ENCODE peak calls at places on chromosomes 13 and 19, in nine cellular contexts. L is NCI-H1417; C is naive thymus-derived CD4-positive, alpha-beta T cell; K is K562; J is stimulated activated CD4-positive, alpha-beta T cell treated with anti-CD3 and anti-CD28 coated beads, Interleukin-4, amount 100 ng/mL, for 24 hours; V is left cardiac atrium; D is fibroblast of lung; H is left colon; X is H54. O is an unnamed sample.

GRCh38 chr19:3738477-3739220 is 22.8 kb downstream of the APBA3 start:
- DNase-seq in X (no peak), J (no peak), H (no peak), C (no peak), D (no peak), V (no peak), K (peak), L (no peak), O (no peak)

GRCh38 chr13:27980280-27980998 is 8.1 kb downstream of the URAD start:
- DNase-seq in X (no peak), K (no peak), C (no peak), L (no peak), J (no peak), H (no peak), V (no peak), D (no peak), O (no peak)

GRCh38 chr19:32188921-32189320 is 156.5 kb upstream of the ZNF507 start:
- DNase-seq in J (no peak), D (no peak), X (no peak), V (no peak), L (no peak), K (no peak), C (no peak), H (no peak), O (no peak)

GRCh38 chr19:34507414-34508067 is 26.0 kb downstream of the WTIP start:
- DNase-seq in H (no peak), X (no peak), K (no peak), D (no peak), J (no peak), C (no peak), L (no peak), V (no peak), O (no peak)

GRCh38 chr13:49044849-49045248 is 69.1 kb downstream of the FNDC3A start:
- DNase-seq in V (no peak), C (no peak), L (no peak), D (no peak), K (no peak), X (no peak), H (no peak), J (no peak), O (no peak)

GRCh38 chr19:14408641-14409120 is 10.5 kb downstream of the DDX39A start:
- DNase-seq in C (no peak), K (peak), D (no peak), V (no peak), H (no peak), X (no peak), L (no peak), J (no peak), O (no peak)

GRCh38 chr13:61654501-61654900 is 238.9 kb upstream of the PCDH20 start:
- DNase-seq in C (no peak), X (no peak), V (no peak), H (no peak), K (no peak), L (no peak), D (no peak), J (no peak), O (no peak)

GRCh38 chr19:52224211-52224610 is 34.4 kb downstream of the PPP2R1A start:
- DNase-seq in L (no peak), C (no peak), X (no peak), D (no peak), K (no peak), J (no peak), V (no peak), H (no peak), O (no peak)

GRCh38 chr19:29499261-29499920 is 26.4 kb upstream of the VSTM2B start:
- DNase-seq in V (no peak), H (no peak), C (no peak), X (no peak), D (no peak), K (no peak), L (no peak), J (no peak), O (no peak)

GRCh38 chr19:49210108-49210900 is 52.7 kb downstream of the TRPM4 start:
- DNase-seq in H (peak), J (peak), V (peak), K (peak), C (peak), L (no peak), D (peak), X (no peak), O (no peak)

GRCh38 chr13:71218960-71219359 is 648.0 kb downstream of the DACH1 start:
- DNase-seq in X (no peak), L (peak), C (no peak), J (no peak), V (no peak), D (no peak), K (no peak), H (no peak), O (peak)

GRCh38 chr19:33905473-33905936 is 108.8 kb downstream of the KCTD15 start:
- DNase-seq in H (no peak), K (no peak), J (no peak), X (no peak), L (no peak), V (peak), D (no peak), C (no peak), O (no peak)

GRCh38 chr19:10812902-10813404 is 23.1 kb downstream of the TMED1 start:
- DNase-seq in C (no peak), V (peak), J (peak), H (peak), D (peak), X (peak), L (no peak), K (peak), O (peak)

GRCh38 chr19:38862321-38863059 is 12.7 kb upstream of the HNRNPL start:
- DNase-seq in V (no peak), L (peak), K (no peak), X (no peak), H (peak), C (no peak), D (peak), J (no peak), O (no peak)

GRCh38 chr13:23753523-23753922 is 135.7 kb downstream of the MIPEP start:
- DNase-seq in K (no peak), X (no peak), H (no peak), J (no peak), L (no peak), C (no peak), V (no peak), D (peak), O (no peak)

GRCh38 chr19:33698576-33699435 is 77.1 kb downstream of the CHST8 start:
- DNase-seq in J (no peak), K (no peak), V (no peak), D (no peak), X (no peak), H (no peak), C (no peak), L (no peak), O (no peak)

GRCh38 chr13:46303743-46304385 is 83.2 kb downstream of the RUBCNL start:
- DNase-seq in K (no peak), L (no peak), D (no peak), V (no peak), C (peak), H (no peak), X (no peak), J (no peak), O (no peak)